ENCODE peak calls at places on chromosomes 7 and 10, in six cellular contexts. One of them, this sample, is unnamed.

GRCh38 chr7:30173058-30173897 is 38.5 kb downstream of the MTURN start:
- DNase-seq in B cell: no peak
- DNase-seq in Calu3: peak; percentile 18
- DNase-seq in fibroblast of pulmonary artery: peak; percentile 75
- DNase-seq in fibroblast of lung: peak; percentile 86
- DNase-seq in testis: peak; percentile 62
- DNase-seq in this sample: no peak

GRCh38 chr10:124678566-124679240 is 65.5 kb downstream of the FAM53B start:
- DNase-seq in fibroblast of lung: no peak
- DNase-seq in fibroblast of pulmonary artery: no peak
- DNase-seq in B cell: no peak
- DNase-seq in testis: no peak
- DNase-seq in Calu3: no peak
- DNase-seq in this sample: no peak

GRCh38 chr7:2523941-2524807 is 4.6 kb downstream of the LFNG start:
- DNase-seq in testis: peak; percentile 91
- DNase-seq in B cell: no peak
- DNase-seq in fibroblast of lung: peak; percentile 81
- DNase-seq in Calu3: peak; percentile 99
- DNase-seq in fibroblast of pulmonary artery: peak; percentile 65
- DNase-seq in this sample: no peak

GRCh38 chr10:116300477-116301034 is 23.7 kb upstream of the CCDC172 start:
- DNase-seq in Calu3: no peak
- DNase-seq in testis: no peak
- DNase-seq in fibroblast of pulmonary artery: no peak
- DNase-seq in B cell: no peak
- DNase-seq in fibroblast of lung: no peak
- DNase-seq in this sample: no peak

GRCh38 chr7:40944981-40945585 is 757.8 kb downstream of the INHBA start:
- DNase-seq in fibroblast of pulmonary artery: no peak
- DNase-seq in fibroblast of lung: no peak
- DNase-seq in testis: no peak
- DNase-seq in Calu3: no peak
- DNase-seq in B cell: no peak
- DNase-seq in this sample: no peak

GRCh38 chr10:4061441-4061951 is 276.5 kb upstream of the KLF6 start:
- DNase-seq in fibroblast of pulmonary artery: peak; percentile 42
- DNase-seq in testis: peak; percentile 77
- DNase-seq in B cell: no peak
- DNase-seq in fibroblast of lung: peak; percentile 14
- DNase-seq in Calu3: no peak
- DNase-seq in this sample: no peak

GRCh38 chr7:142301923-142302550 is 44.2 kb upstream of the PRSS58 start:
- DNase-seq in testis: no peak
- DNase-seq in B cell: no peak
- DNase-seq in fibroblast of pulmonary artery: no peak
- DNase-seq in Calu3: peak; percentile 25
- DNase-seq in fibroblast of lung: peak; percentile 6
- DNase-seq in this sample: peak; percentile 22

GRCh38 chr7:155205368-155206285 is 92.1 kb upstream of the INSIG1 start:
- DNase-seq in fibroblast of pulmonary artery: peak; percentile 95
- DNase-seq in Calu3: peak; percentile 72
- DNase-seq in testis: peak; percentile 75
- DNase-seq in B cell: peak; percentile 91
- DNase-seq in fibroblast of lung: peak; percentile 100
- DNase-seq in this sample: peak; percentile 87

GRCh38 chr10:125762692-125763648 is 12.7 kb downstream of the MMP21 start:
- DNase-seq in Calu3: no peak
- DNase-seq in fibroblast of pulmonary artery: no peak
- DNase-seq in fibroblast of lung: no peak
- DNase-seq in B cell: no peak
- DNase-seq in testis: no peak
- DNase-seq in this sample: no peak

GRCh38 chr10:43265799-43266721 is 805 bp downstream of the RASGEF1A start:
- DNase-seq in fibroblast of pulmonary artery: no peak
- DNase-seq in B cell: no peak
- DNase-seq in fibroblast of lung: no peak
- DNase-seq in testis: no peak
- DNase-seq in Calu3: peak; percentile 80
- DNase-seq in this sample: peak; percentile 35

GRCh38 chr7:151063212-151063561 is 3.8 kb downstream of the SLC4A2 start:
- DNase-seq in testis: peak; percentile 80
- DNase-seq in fibroblast of pulmonary artery: peak; percentile 60
- DNase-seq in B cell: no peak
- DNase-seq in Calu3: no peak
- DNase-seq in fibroblast of lung: peak; percentile 67
- DNase-seq in this sample: no peak

GRCh38 chr7:51593638-51594037 is 277.0 kb upstream of the COBL start:
- DNase-seq in Calu3: no peak
- DNase-seq in testis: no peak
- DNase-seq in fibroblast of lung: no peak
- DNase-seq in B cell: no peak
- DNase-seq in fibroblast of pulmonary artery: no peak
- DNase-seq in this sample: no peak

GRCh38 chr10:94760586-94761178 is 1.8 kb upstream of the CYP2C19 start:
- DNase-seq in fibroblast of pulmonary artery: no peak
- DNase-seq in Calu3: no peak
- DNase-seq in fibroblast of lung: no peak
- DNase-seq in testis: no peak
- DNase-seq in B cell: no peak
- DNase-seq in this sample: no peak

GRCh38 chr10:124353091-124353815 is 65.5 kb downstream of the OAT start:
- DNase-seq in B cell: no peak
- DNase-seq in testis: no peak
- DNase-seq in fibroblast of lung: no peak
- DNase-seq in fibroblast of pulmonary artery: no peak
- DNase-seq in Calu3: no peak
- DNase-seq in this sample: no peak

GRCh38 chr10:1670541-1671365 is 66.6 kb downstream of the ADARB2 start:
- DNase-seq in B cell: peak; percentile 10
- DNase-seq in fibroblast of pulmonary artery: no peak
- DNase-seq in fibroblast of lung: no peak
- DNase-seq in Calu3: no peak
- DNase-seq in testis: no peak
- DNase-seq in this sample: no peak

GRCh38 chr7:103071000-103071399 is 3.6 kb downstream of the FBXL13 start:
- DNase-seq in fibroblast of pulmonary artery: no peak
- DNase-seq in B cell: no peak
- DNase-seq in testis: no peak
- DNase-seq in fibroblast of lung: no peak
- DNase-seq in Calu3: no peak
- DNase-seq in this sample: no peak

DNA sequence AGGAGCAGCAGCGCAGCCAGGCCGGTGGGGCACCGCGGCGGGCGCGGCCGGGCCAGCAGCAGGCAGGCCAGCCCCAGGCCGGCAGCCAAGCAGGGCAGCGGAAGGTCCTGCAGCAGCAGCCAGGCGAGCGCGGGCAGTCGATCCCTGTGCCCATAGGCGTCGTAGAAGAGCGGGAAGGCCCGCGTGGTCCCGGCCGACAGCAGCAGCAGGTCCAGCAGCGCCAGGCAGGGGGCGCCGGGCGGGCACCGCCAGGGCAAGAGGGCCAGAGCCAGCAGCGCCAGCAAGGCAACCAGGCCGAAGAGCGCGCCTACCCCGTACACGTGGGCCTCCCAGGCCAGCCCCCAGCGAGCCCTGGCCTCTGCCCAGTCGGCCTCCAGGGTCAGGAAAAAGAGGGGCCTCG is 8.4 kb upstream of the RBM28 start:
- DNase-seq in B cell: no peak
- DNase-seq in fibroblast of pulmonary artery: peak; percentile 51
- DNase-seq in Calu3: no peak
- DNase-seq in testis: peak; percentile 64
- DNase-seq in fibroblast of lung: peak; percentile 45
- DNase-seq in this sample: peak; percentile 54
- TF ChIP-seq CTCF in B cell: no peak
- TF ChIP-seq CTCF in fibroblast of pulmonary artery: peak; percentile 19
- TF ChIP-seq CTCF in Calu3: peak; percentile 14
- TF ChIP-seq CTCF in testis: no peak
- TF ChIP-seq CTCF in fibroblast of lung: peak; percentile 40
- TF ChIP-seq CTCF in this sample: peak; percentile 3

GRCh38 chr7:82164813-82165212 is 278.8 kb downstream of the CACNA2D1 start:
- DNase-seq in fibroblast of lung: peak; percentile 79
- DNase-seq in testis: peak; percentile 17
- DNase-seq in B cell: no peak
- DNase-seq in Calu3: no peak
- DNase-seq in fibroblast of pulmonary artery: peak; percentile 84
- DNase-seq in this sample: no peak
- TF ChIP-seq CTCF in fibroblast of lung: peak; percentile 44
- TF ChIP-seq CTCF in testis: no peak
- TF ChIP-seq CTCF in B cell: no peak
- TF ChIP-seq CTCF in Calu3: no peak
- TF ChIP-seq CTCF in fibroblast of pulmonary artery: peak; percentile 48
- TF ChIP-seq CTCF in this sample: no peak

GRCh38 chr7:12066561-12066960 is 144.5 kb upstream of the TMEM106B start:
- DNase-seq in Calu3: peak; percentile 56
- DNase-seq in testis: no peak
- DNase-seq in B cell: no peak
- DNase-seq in fibroblast of lung: peak; percentile 22
- DNase-seq in fibroblast of pulmonary artery: no peak
- DNase-seq in this sample: no peak

GRCh38 chr7:12064716-12065115 is 146.4 kb upstream of the TMEM106B start:
- DNase-seq in Calu3: no peak
- DNase-seq in testis: no peak
- DNase-seq in fibroblast of lung: peak; percentile 6
- DNase-seq in fibroblast of pulmonary artery: no peak
- DNase-seq in B cell: no peak
- DNase-seq in this sample: no peak

GRCh38 chr7:12056977-12057376 is 154.1 kb upstream of the TMEM106B start:
- DNase-seq in fibroblast of pulmonary artery: no peak
- DNase-seq in fibroblast of lung: no peak
- DNase-seq in testis: no peak
- DNase-seq in B cell: no peak
- DNase-seq in Calu3: no peak
- DNase-seq in this sample: no peak

GRCh38 chr7:12066004-12066403 is 145.1 kb upstream of the TMEM106B start:
- DNase-seq in Calu3: peak; percentile 46
- DNase-seq in fibroblast of lung: no peak
- DNase-seq in testis: no peak
- DNase-seq in fibroblast of pulmonary artery: no peak
- DNase-seq in B cell: no peak
- DNase-seq in this sample: no peak

DNA sequence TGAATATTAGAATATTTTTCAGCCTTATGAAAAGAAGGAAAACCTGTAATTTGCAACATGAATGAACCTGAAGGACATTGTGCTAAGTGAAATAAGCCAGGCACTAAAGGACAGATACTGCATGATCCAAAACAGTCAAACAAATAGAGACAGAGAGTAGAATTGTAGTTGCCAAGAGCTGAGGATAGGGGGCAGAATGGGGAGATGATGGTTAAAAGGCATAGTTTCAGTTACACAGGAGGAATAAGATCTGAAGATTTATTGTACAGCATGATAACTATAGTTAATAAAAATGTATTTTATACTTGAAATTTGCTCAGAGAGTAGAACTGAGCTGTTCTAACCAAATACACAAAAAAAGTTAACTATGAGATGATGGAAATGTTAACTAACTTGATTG is 149.0 kb upstream of the TMEM106B start:
- DNase-seq in B cell: no peak
- DNase-seq in fibroblast of pulmonary artery: peak; percentile 12
- DNase-seq in Calu3: no peak
- DNase-seq in fibroblast of lung: no peak
- DNase-seq in testis: no peak
- DNase-seq in this sample: no peak
- TF ChIP-seq CTCF in B cell: no peak
- TF ChIP-seq CTCF in fibroblast of pulmonary artery: peak; percentile 52
- TF ChIP-seq CTCF in Calu3: no peak
- TF ChIP-seq CTCF in fibroblast of lung: peak; percentile 44
- TF ChIP-seq CTCF in testis: no peak
- TF ChIP-seq CTCF in this sample: no peak

GRCh38 chr10:69332278-69333010 is 54.1 kb downstream of the HK1 start:
- DNase-seq in B cell: no peak
- DNase-seq in fibroblast of pulmonary artery: no peak
- DNase-seq in Calu3: peak; percentile 9
- DNase-seq in testis: no peak
- DNase-seq in fibroblast of lung: no peak
- DNase-seq in this sample: no peak

GRCh38 chr10:69334258-69335062 is 56.2 kb downstream of the HK1 start:
- DNase-seq in Calu3: no peak
- DNase-seq in fibroblast of lung: peak; percentile 50
- DNase-seq in fibroblast of pulmonary artery: no peak
- DNase-seq in testis: no peak
- DNase-seq in B cell: no peak
- DNase-seq in this sample: no peak

GRCh38 chr10:69335063-69335587 is 56.8 kb downstream of the HK1 start:
- DNase-seq in fibroblast of lung: no peak
- DNase-seq in fibroblast of pulmonary artery: peak; percentile 64
- DNase-seq in testis: peak; percentile 32
- DNase-seq in B cell: no peak
- DNase-seq in Calu3: no peak
- DNase-seq in this sample: no peak

GRCh38 chr10:69331161-69331560 is 52.9 kb downstream of the HK1 start:
- DNase-seq in B cell: no peak
- DNase-seq in testis: no peak
- DNase-seq in fibroblast of lung: no peak
- DNase-seq in Calu3: no peak
- DNase-seq in fibroblast of pulmonary artery: no peak
- DNase-seq in this sample: no peak

GRCh38 chr10:69333205-69333604 is 54.9 kb downstream of the HK1 start:
- DNase-seq in testis: no peak
- DNase-seq in fibroblast of pulmonary artery: peak; percentile 56
- DNase-seq in fibroblast of lung: no peak
- DNase-seq in B cell: no peak
- DNase-seq in Calu3: peak; percentile 82
- DNase-seq in this sample: no peak
- TF ChIP-seq CTCF in testis: no peak
- TF ChIP-seq CTCF in fibroblast of pulmonary artery: peak; percentile 45
- TF ChIP-seq CTCF in fibroblast of lung: peak; percentile 25
- TF ChIP-seq CTCF in B cell: no peak
- TF ChIP-seq CTCF in Calu3: peak; percentile 63
- TF ChIP-seq CTCF in this sample: no peak